ENCODE peak calls at places on chromosomes 4 and X, in five cellular contexts. C is sigmoid colon, P is CD14-positive monocyte, O is dorsolateral prefrontal cortex, D is GM12865. F is an unnamed sample.

GRCh38 chr4:133154725-133155124 is 5.6 kb downstream of the PCDH10 start:
- DNase-seq in D (peak; percentile 10), O (no peak), P (no peak), C (no peak), F (peak; percentile 33)

GRCh38 chrX:74187211-74187610 is 116.8 kb upstream of the ZCCHC13 start:
- DNase-seq in O (no peak), D (no peak), P (no peak), C (no peak), F (no peak)

GRCh38 chr4:124212835-124213640 is 499.5 kb downstream of the ANKRD50 start:
- DNase-seq in D (no peak), P (no peak), O (no peak), C (peak; percentile 53), F (peak; percentile 24)

GRCh38 chr4:44869222-44869882 is 143.0 kb upstream of the GNPDA2 start:
- DNase-seq in O (no peak), P (no peak), D (peak; percentile 2), C (no peak), F (no peak)

GRCh38 chr4:656651-657337 is 17.3 kb downstream of the ATP5ME start:
- DNase-seq in C (no peak), P (no peak), D (no peak), O (no peak), F (no peak)

GRCh38 chr4:123553733-123554132 is 157.1 kb downstream of the SPRY1 start:
- DNase-seq in D (no peak), C (no peak), O (no peak), P (no peak), F (no peak)

GRCh38 chr4:6480532-6481088 is 8.2 kb upstream of the PPP2R2C start:
- DNase-seq in O (no peak), D (no peak), P (no peak), C (no peak), F (no peak)

GRCh38 chr4:102684605-102685052 is 76.1 kb downstream of the MANBA start:
- DNase-seq in D (peak; percentile 51), C (no peak), O (no peak), P (no peak), F (no peak)

GRCh38 chrX:41233988-41234387 is 100.0 kb upstream of the DDX3X start:
- DNase-seq in D (no peak), C (no peak), P (no peak), O (no peak), F (no peak)

GRCh38 chr4:90318208-90318607 is 191.0 kb downstream of the CCSER1 start:
- DNase-seq in P (no peak), D (no peak), C (no peak), O (no peak), F (no peak)

GRCh38 chr4:79852305-79852730 is 220.7 kb downstream of the ANTXR2 start:
- DNase-seq in O (no peak), D (no peak), P (no peak), C (no peak), F (peak; percentile 19)

GRCh38 chrX:107272431-107272921 is 66.1 kb downstream of the DNAAF6 start:
- DNase-seq in O (no peak), P (no peak), C (no peak), D (no peak), F (peak; percentile 26)

GRCh38 chrX:85544609-85545008 is 165.1 kb upstream of the POF1B start:
- DNase-seq in O (no peak), D (no peak), C (no peak), P (no peak), F (no peak)
- TF ChIP-seq CTCF in O (peak; percentile 48), D (no peak), C (no peak), P (no peak), F (peak; percentile 67)

DNA sequence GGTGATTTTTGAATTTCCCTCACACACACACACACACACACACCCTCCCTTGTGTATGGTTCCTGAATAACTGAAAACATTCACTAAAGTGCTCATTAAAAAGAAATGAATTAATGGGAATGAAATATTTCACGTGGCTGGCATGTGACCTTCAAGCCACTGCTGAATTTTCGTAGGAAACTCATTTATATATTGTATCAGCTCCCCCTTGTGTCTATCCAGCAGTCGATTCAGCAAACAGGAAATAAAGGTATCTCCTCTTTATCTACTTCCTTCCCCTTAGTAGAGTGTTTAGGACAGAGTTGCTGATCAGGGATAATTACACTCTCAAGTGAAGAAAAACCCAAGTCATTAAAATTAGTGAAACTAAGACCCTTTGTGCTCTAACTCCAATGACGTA is 912.6 kb upstream of the LCORL start:
- DNase-seq in D (no peak), O (no peak), C (no peak), P (no peak), F (no peak)
- TF ChIP-seq CTCF in D (no peak), O (peak; percentile 30), C (peak; percentile 11), P (no peak), F (no peak)

GRCh38 chr4:3464911-3465697 is 2.0 kb downstream of the DOK7 start:
- DNase-seq in C (no peak), P (no peak), O (no peak), D (no peak), F (peak; percentile 16)

GRCh38 chr4:3466691-3467600 is 3.8 kb downstream of the DOK7 start:
- DNase-seq in D (no peak), C (no peak), O (no peak), P (no peak), F (peak; percentile 18)

GRCh38 chr4:3467601-3468031 is 4.5 kb downstream of the DOK7 start:
- DNase-seq in P (no peak), D (no peak), C (no peak), O (no peak), F (peak; percentile 18)

GRCh38 chr4:3464349-3464905 is 1.3 kb downstream of the DOK7 start:
- DNase-seq in C (no peak), O (no peak), D (no peak), P (no peak), F (peak; percentile 28)

DNA sequence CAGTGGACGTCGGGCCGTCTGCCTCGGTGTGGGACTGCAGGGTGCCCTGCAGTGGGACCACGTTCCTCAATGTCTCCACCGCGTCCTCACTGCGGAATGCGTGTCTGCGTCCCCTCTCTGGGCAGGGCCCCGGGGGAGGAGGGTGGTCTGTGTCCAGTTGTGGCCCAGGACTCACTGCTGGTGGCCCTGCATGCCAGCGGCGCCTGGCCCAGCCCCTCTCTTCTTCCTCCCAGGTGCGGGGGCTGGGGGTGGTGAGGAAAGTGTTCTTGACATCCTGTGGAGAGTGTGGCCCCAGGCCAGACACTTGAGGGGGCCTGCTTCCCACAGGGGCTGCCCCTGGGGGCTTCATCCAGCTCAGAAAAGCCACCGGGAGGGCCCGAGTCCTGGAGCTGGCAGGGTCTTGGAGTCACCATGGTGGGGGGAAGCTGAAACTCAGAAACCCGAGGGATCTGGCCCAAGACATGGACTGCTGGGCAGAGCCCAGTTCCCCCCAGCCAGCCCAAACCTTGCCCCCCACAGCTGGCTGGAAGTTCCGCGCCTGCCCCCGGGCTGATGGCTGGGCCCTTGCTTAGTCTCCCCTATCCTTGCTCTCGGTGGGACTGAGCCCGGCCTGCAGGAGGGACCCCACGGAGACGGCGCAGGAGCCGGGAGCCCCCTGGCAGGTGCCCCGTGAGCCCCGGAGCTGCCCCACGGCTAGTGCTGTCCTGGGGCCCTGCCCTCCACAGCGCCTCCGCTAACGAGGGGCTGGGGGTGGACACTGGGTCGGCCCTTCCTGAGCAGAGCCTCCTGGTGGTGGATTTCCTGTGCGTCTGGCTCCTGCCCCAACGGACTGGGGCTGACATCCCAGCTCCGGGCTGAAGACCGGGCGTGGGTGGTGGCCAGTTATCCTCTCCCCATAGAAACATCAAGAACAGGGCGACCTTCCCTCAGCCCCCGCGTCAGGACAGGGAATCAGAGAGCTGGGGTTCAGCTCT is 2.9 kb downstream of the DOK7 start:
- DNase-seq in P (no peak), O (no peak), C (no peak), D (no peak), F (peak; percentile 28)
- TF ChIP-seq CTCF in P (no peak), O (no peak), C (no peak), D (no peak), F (peak; percentile 27)

GRCh38 chr4:66972087-66972486 is 573.2 kb downstream of the CENPC start:
- DNase-seq in D (no peak), O (no peak), C (no peak), P (no peak), F (no peak)
- TF ChIP-seq CTCF in D (no peak), O (peak; percentile 34), C (no peak), P (no peak), F (no peak)

DNA sequence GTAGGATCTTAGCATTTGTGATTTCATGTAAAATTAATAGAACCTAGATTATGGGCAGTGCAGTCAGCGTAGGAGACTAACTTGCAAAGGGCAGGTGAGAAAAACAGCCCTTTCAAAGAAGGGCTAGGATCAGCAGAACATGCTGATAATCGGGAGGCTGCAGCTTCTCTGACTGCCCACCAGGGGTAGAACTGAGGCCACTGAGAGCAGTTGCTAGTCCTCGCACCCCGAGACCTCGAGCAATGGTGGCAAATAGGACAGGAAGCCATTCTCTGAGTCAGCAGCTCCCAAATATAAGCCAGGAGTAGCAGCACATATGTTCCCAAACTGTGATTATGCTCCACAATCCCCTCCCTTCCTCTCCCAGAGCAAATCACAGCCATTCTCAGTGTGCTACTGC is 186.4 kb downstream of the MSL3 start:
- DNase-seq in P (no peak), C (no peak), O (peak; percentile 36), D (peak; percentile 28), F (peak; percentile 44)
- TF ChIP-seq CTCF in P (no peak), C (no peak), O (no peak), D (peak; percentile 38), F (peak; percentile 64)

GRCh38 chr4:76585897-76586360 is 150.9 kb downstream of the SHROOM3 start:
- DNase-seq in O (peak; percentile 76), C (peak; percentile 65), D (peak; percentile 84), P (no peak), F (peak; percentile 52)
- TF ChIP-seq CTCF in O (no peak), C (no peak), D (no peak), P (no peak), F (no peak)

DNA sequence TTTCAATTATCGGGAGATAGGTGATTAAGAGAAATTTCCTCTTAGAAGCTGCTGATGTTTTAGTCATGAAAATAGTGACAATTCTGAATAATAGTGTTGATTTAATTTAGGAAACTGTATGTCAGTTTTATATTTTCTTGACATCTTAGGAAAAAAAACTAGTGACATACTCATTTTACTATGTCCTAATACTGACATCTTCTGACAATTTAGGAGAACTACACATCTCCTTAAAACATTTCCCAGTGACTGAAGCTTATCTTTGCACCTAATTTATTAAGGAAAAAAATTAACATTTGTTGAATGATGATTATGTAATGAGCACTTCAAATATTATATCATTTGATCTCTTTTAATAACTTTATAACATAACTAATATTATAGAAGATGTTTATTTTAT is 42.0 kb upstream of the RBMXL3 start:
- DNase-seq in C (no peak), P (no peak), O (no peak), D (peak; percentile 1), F (no peak)
- TF ChIP-seq CTCF in C (no peak), P (no peak), O (peak; percentile 72), D (no peak), F (peak; percentile 24)

GRCh38 chrX:44544036-44544435 is 1.4 kb upstream of the FUNDC1 start:
- DNase-seq in D (no peak), O (no peak), P (no peak), C (no peak), F (no peak)

DNA sequence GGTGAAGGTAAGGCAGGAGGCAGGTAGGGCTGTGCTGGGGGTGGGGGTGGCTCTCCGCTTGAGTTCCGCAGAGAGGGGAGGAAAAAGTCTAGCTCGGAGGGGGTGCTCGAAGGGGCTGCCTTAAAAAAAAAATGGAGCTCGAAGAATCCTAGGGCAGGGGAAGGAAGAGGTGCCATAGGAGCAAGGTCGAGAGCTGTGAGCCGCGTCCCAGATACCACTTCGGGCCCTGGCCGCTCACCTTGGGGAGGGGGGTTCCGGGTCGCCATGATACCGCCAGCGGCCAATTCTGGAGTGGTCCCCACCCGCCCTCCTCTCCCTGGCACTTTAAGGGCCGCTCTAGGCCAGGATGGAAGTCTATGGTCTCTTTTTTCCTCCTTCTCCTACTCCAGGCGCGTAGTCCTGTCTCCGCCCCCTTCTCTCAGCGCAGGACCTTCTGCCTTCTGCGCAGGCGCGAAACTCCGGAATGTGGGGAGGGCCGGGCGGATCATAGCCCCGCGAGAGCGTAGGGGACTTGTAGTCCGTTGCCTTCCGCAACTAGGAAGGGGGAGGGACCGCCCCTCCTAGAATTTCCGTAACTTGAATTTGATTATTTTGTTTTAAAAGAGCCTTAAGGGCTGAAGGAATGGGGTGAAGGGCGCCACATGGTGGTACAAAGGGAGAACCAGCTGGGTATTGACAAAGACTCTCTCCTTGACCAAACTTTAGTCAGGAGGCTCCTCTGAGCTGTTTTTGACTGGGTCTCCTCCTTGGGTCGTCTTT is at the start of gene FUNDC1:
- DNase-seq in D (peak; percentile 93), P (peak; percentile 87), O (peak; percentile 89), C (peak; percentile 96), F (peak; percentile 93)
- TF ChIP-seq CTCF in D (peak; percentile 13), P (peak; percentile 27), O (peak; percentile 48), C (no peak), F (no peak)